ENCODE peak calls at places on chromosome 9, in seven cellular contexts. D, M, W, O, X, T and R are unnamed samples.

GRCh38 chr9:132543251-132543650 is 39.2 kb upstream of the BARHL1 start:
- DNase-seq in D (no peak), M (no peak), W (no peak), O (no peak), X (no peak), T (no peak), R (no peak)

GRCh38 chr9:137463194-137463930 is 4.2 kb upstream of the NSMF start:
- DNase-seq in D (peak), M (no peak), W (no peak), O (no peak), X (no peak), T (no peak), R (no peak)

GRCh38 chr9:83027153-83027867 is 35.6 kb downstream of the RASEF start:
- DNase-seq in D (no peak), M (peak), W (peak), O (no peak), X (peak), T (peak), R (no peak)

GRCh38 chr9:96009223-96009602 is 133.7 kb downstream of the ERCC6L2 start:
- DNase-seq in D (no peak), M (no peak), W (no peak), O (no peak), X (no peak), T (no peak), R (no peak)

GRCh38 chr9:34072410-34072809 is 23.7 kb upstream of the UBAP2 start:
- DNase-seq in D (no peak), M (no peak), W (peak), O (no peak), X (no peak), T (no peak), R (no peak)

GRCh38 chr9:120926397-120926928 is at the start of gene TRAF1:
- DNase-seq in D (no peak), M (peak), W (no peak), O (no peak), X (peak), T (no peak), R (no peak)

GRCh38 chr9:128033609-128034008 is 33.5 kb downstream of the NAIF1 start:
- DNase-seq in D (no peak), M (no peak), W (no peak), O (no peak), X (no peak), T (no peak), R (no peak)

GRCh38 chr9:14314424-14314928 is 535 bp upstream of the NFIB start:
- DNase-seq in D (no peak), M (peak), W (peak), O (no peak), X (peak), T (peak), R (no peak)

GRCh38 chr9:133173056-133173455 is 9.3 kb upstream of the GBGT1 start:
- DNase-seq in D (no peak), M (no peak), W (no peak), O (no peak), X (no peak), T (no peak), R (no peak)

GRCh38 chr9:116750543-116750942 is 63.4 kb downstream of the TRIM32 start:
- DNase-seq in D (no peak), M (no peak), W (no peak), O (no peak), X (no peak), T (no peak), R (no peak)

GRCh38 chr9:122016789-122017188 is 76.3 kb downstream of the TTLL11 start:
- DNase-seq in D (no peak), M (no peak), W (no peak), O (no peak), X (no peak), T (no peak), R (no peak)

GRCh38 chr9:69340631-69341030 is 15.6 kb downstream of the ENTREP1 start:
- DNase-seq in D (no peak), M (no peak), W (no peak), O (no peak), X (no peak), T (no peak), R (no peak)

GRCh38 chr9:112179816-112180215 is 4.7 kb upstream of the SUSD1 start:
- DNase-seq in D (no peak), M (no peak), W (no peak), O (no peak), X (no peak), T (no peak), R (no peak)

GRCh38 chr9:33923998-33924701 is 107.2 kb downstream of the UBE2R2 start:
- DNase-seq in D (peak), M (no peak), W (no peak), O (no peak), X (no peak), T (no peak), R (no peak)

GRCh38 chr9:134433101-134433500 is 106.8 kb downstream of the RXRA start:
- DNase-seq in D (peak), M (no peak), W (no peak), O (no peak), X (peak), T (peak), R (no peak)

GRCh38 chr9:112176410-112177010 is 1.4 kb upstream of the SUSD1 start:
- DNase-seq in D (no peak), M (peak), W (no peak), O (peak), X (no peak), T (peak), R (no peak)

GRCh38 chr9:115114084-115114483 is 3.9 kb downstream of the TNC start:
- DNase-seq in D (no peak), M (no peak), W (no peak), O (no peak), X (no peak), T (no peak), R (no peak)

GRCh38 chr9:125889122-125889523 is 141.9 kb downstream of the PBX3 start:
- DNase-seq in D (peak), M (no peak), W (no peak), O (no peak), X (peak), T (peak), R (peak)

GRCh38 chr9:109843651-109844050 is 63.7 kb downstream of the PALM2AKAP2 start:
- DNase-seq in D (no peak), M (no peak), W (no peak), O (no peak), X (no peak), T (peak), R (peak)

GRCh38 chr9:107214915-107215314 is 68.2 kb upstream of the RAD23B start:
- DNase-seq in D (no peak), M (no peak), W (no peak), O (no peak), X (peak), T (peak), R (no peak)

GRCh38 chr9:98573749-98574278 is 134.9 kb downstream of the GABBR2 start:
- DNase-seq in D (no peak), M (no peak), W (no peak), O (no peak), X (no peak), T (no peak), R (no peak)

GRCh38 chr9:124348831-124349230 is 66.4 kb downstream of the PSMB7 start:
- DNase-seq in D (peak), M (no peak), W (no peak), O (no peak), X (no peak), T (no peak), R (no peak)

GRCh38 chr9:20693068-20693467 is 9.0 kb downstream of the FOCAD start:
- DNase-seq in D (no peak), M (no peak), W (no peak), O (no peak), X (no peak), T (peak), R (no peak)

GRCh38 chr9:25700430-25700829 is 22.2 kb upstream of the TUSC1 start:
- DNase-seq in D (no peak), M (no peak), W (no peak), O (no peak), X (no peak), T (no peak), R (no peak)

GRCh38 chr9:116479967-116480366 is 207.1 kb upstream of the TRIM32 start:
- DNase-seq in D (no peak), M (no peak), W (no peak), O (no peak), X (no peak), T (no peak), R (no peak)

GRCh38 chr9:8287970-8288369 is 488.4 kb upstream of the DMAC1 start:
- DNase-seq in D (no peak), M (no peak), W (no peak), O (no peak), X (no peak), T (no peak), R (no peak)

GRCh38 chr9:17135578-17135904 is 701 bp downstream of the CNTLN start:
- DNase-seq in D (no peak), M (no peak), W (no peak), O (no peak), X (no peak), T (no peak), R (no peak)

GRCh38 chr9:125203259-125203658 is 2.9 kb downstream of the RABEPK start:
- DNase-seq in D (no peak), M (peak), W (no peak), O (no peak), X (peak), T (no peak), R (no peak)

GRCh38 chr9:127862075-127863011 is 7.9 kb upstream of the ENG start:
- DNase-seq in D (peak), M (no peak), W (no peak), O (peak), X (no peak), T (no peak), R (peak)

GRCh38 chr9:136171009-136171800 is 33.7 kb downstream of the LHX3 start:
- DNase-seq in D (no peak), M (peak), W (no peak), O (no peak), X (no peak), T (peak), R (no peak)

GRCh38 chr9:38527507-38527906 is 92.9 kb downstream of the ANKRD18A start:
- DNase-seq in D (no peak), M (no peak), W (no peak), O (no peak), X (no peak), T (no peak), R (no peak)

GRCh38 chr9:69371001-69371400 is 46.0 kb downstream of the ENTREP1 start:
- DNase-seq in D (no peak), M (no peak), W (no peak), O (no peak), X (peak), T (no peak), R (no peak)

GRCh38 chr9:81637276-81637675 is 52.1 kb downstream of the TLE1 start:
- DNase-seq in D (no peak), M (no peak), W (no peak), O (no peak), X (peak), T (no peak), R (no peak)

GRCh38 chr9:121309171-121309570 is 41.2 kb downstream of the GSN start:
- DNase-seq in D (no peak), M (no peak), W (no peak), O (no peak), X (no peak), T (no peak), R (no peak)

GRCh38 chr9:72648811-72649414 is 127.5 kb downstream of the TMC1 start:
- DNase-seq in D (no peak), M (no peak), W (peak), O (no peak), X (no peak), T (no peak), R (no peak)

GRCh38 chr9:108057421-108058136 is 568.0 kb upstream of the KLF4 start:
- DNase-seq in D (no peak), M (peak), W (peak), O (no peak), X (peak), T (peak), R (no peak)

GRCh38 chr9:100377015-100377414 is 24.3 kb upstream of the TEX10 start:
- DNase-seq in D (no peak), M (no peak), W (no peak), O (no peak), X (peak), T (no peak), R (no peak)

GRCh38 chr9:5801739-5802113 is 31.2 kb downstream of the ERMP1 start:
- DNase-seq in D (no peak), M (no peak), W (no peak), O (no peak), X (no peak), T (no peak), R (no peak)

GRCh38 chr9:35540315-35540714 is 50.4 kb downstream of the RUSC2 start:
- DNase-seq in D (no peak), M (no peak), W (no peak), O (no peak), X (no peak), T (no peak), R (no peak)

GRCh38 chr9:35538361-35539234 is 48.7 kb downstream of the RUSC2 start:
- DNase-seq in D (peak), M (no peak), W (no peak), O (no peak), X (peak), T (peak), R (peak)

GRCh38 chr9:35533398-35533797 is 43.5 kb downstream of the RUSC2 start:
- DNase-seq in D (no peak), M (no peak), W (no peak), O (no peak), X (peak), T (peak), R (no peak)

GRCh38 chr9:35537898-35538297 is 48.0 kb downstream of the RUSC2 start:
- DNase-seq in D (no peak), M (no peak), W (no peak), O (no peak), X (no peak), T (peak), R (no peak)
- H3K27ac ChIP-seq in D (peak), M (peak), W (peak), O (no peak), X (peak), T (peak), R (peak)

GRCh38 chr9:92982130-92982529 is 34.8 kb downstream of the FGD3 start:
- DNase-seq in D (no peak), M (no peak), W (no peak), O (no peak), X (no peak), T (no peak), R (no peak)
- H3K27ac ChIP-seq in D (no peak), M (no peak), W (no peak), O (no peak), X (no peak), T (no peak), R (no peak)

GRCh38 chr9:84354035-84354434 is 13.5 kb upstream of the SLC28A3 start:
- DNase-seq in D (no peak), M (no peak), W (no peak), O (no peak), X (no peak), T (no peak), R (no peak)

DNA sequence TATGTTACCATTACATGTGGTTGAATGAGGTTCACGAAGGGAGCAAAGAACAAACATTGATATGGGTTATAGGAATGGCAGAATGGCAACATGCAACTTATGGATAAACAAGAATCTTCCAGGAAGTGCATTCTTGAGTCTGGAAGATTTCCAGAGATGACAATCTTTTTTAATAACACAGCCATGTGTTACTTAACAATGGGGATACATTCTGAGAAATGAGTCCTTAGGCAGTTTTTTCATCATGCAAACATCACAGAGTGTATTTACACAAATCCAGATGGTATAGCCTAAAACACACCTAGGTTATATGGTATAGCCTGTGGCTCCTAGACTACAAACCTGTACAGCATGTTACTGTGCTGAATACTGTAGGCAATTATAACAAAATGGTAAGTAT is 9.1 kb upstream of the SLC28A3 start:
- DNase-seq in D (no peak), M (no peak), W (peak), O (no peak), X (no peak), T (no peak), R (no peak)
- H3K27ac ChIP-seq in D (no peak), M (no peak), W (no peak), O (no peak), X (no peak), T (no peak), R (no peak)

GRCh38 chr9:123323482-123324013 is 32.4 kb upstream of the CRB2 start:
- DNase-seq in D (no peak), M (no peak), W (no peak), O (no peak), X (no peak), T (no peak), R (no peak)
- H3K27ac ChIP-seq in D (no peak), M (no peak), W (no peak), O (peak), X (no peak), T (no peak), R (no peak)

GRCh38 chr9:131469369-131469768 is 33.3 kb upstream of the POMT1 start:
- DNase-seq in D (no peak), M (no peak), W (no peak), O (no peak), X (no peak), T (no peak), R (no peak)

GRCh38 chr9:131473198-131473885 is 29.4 kb upstream of the POMT1 start:
- DNase-seq in D (no peak), M (no peak), W (no peak), O (no peak), X (no peak), T (no peak), R (no peak)

GRCh38 chr9:131468031-131468430 is 34.7 kb upstream of the POMT1 start:
- DNase-seq in D (no peak), M (no peak), W (no peak), O (no peak), X (no peak), T (no peak), R (no peak)

GRCh38 chr9:131469951-131470350 is 32.8 kb upstream of the POMT1 start:
- DNase-seq in D (no peak), M (no peak), W (no peak), O (no peak), X (no peak), T (no peak), R (no peak)

GRCh38 chr9:131470581-131470991 is 32.1 kb upstream of the POMT1 start:
- DNase-seq in D (peak), M (no peak), W (no peak), O (no peak), X (no peak), T (no peak), R (no peak)
- H3K27ac ChIP-seq in D (no peak), M (no peak), W (no peak), O (no peak), X (no peak), T (no peak), R (no peak)

GRCh38 chr9:37036237-37037136 is 2.4 kb upstream of the PAX5 start:
- DNase-seq in D (peak), M (no peak), W (no peak), O (no peak), X (peak), T (peak), R (no peak)
- H3K27ac ChIP-seq in D (no peak), M (peak), W (no peak), O (no peak), X (no peak), T (no peak), R (no peak)

GRCh38 chr9:113590389-113590788 is 126.9 kb downstream of the RGS3 start:
- DNase-seq in D (no peak), M (no peak), W (no peak), O (no peak), X (no peak), T (no peak), R (no peak)

GRCh38 chr9:113589407-113589806 is 125.9 kb downstream of the RGS3 start:
- DNase-seq in D (no peak), M (no peak), W (no peak), O (no peak), X (no peak), T (no peak), R (no peak)

GRCh38 chr9:113588936-113589335 is 125.4 kb downstream of the RGS3 start:
- DNase-seq in D (no peak), M (no peak), W (no peak), O (no peak), X (no peak), T (no peak), R (no peak)

GRCh38 chr9:113590991-113591898 is 127.7 kb downstream of the RGS3 start:
- DNase-seq in D (peak), M (peak), W (no peak), O (no peak), X (peak), T (peak), R (peak)

GRCh38 chr9:113589890-113590289 is 126.4 kb downstream of the RGS3 start:
- DNase-seq in D (no peak), M (peak), W (no peak), O (no peak), X (peak), T (peak), R (no peak)
- H3K27ac ChIP-seq in D (peak), M (peak), W (no peak), O (no peak), X (no peak), T (no peak), R (peak)